ENCODE peak calls at places on chromosome 2, in eight cellular contexts. R, U, T, K, Q, J, B and X are unnamed samples.

GRCh38 chr2:235779444-235779896 is 285.6 kb downstream of the AGAP1 start:
- DNase-seq in R (peak), U (peak), T (no peak), K (peak), Q (peak), J (peak), B (peak), X (peak)

GRCh38 chr2:195322324-195322723 is 334.7 kb upstream of the SLC39A10 start:
- DNase-seq in R (peak), U (peak), T (no peak), K (no peak), Q (no peak), J (no peak), B (peak), X (peak)

GRCh38 chr2:7154666-7155065 is 237.5 kb downstream of the RNF144A start:
- DNase-seq in R (no peak), U (no peak), T (no peak), K (no peak), Q (no peak), J (no peak), B (no peak), X (peak)

GRCh38 chr2:77813614-77814013 is 291.4 kb upstream of the LRRTM4 start:
- DNase-seq in R (no peak), U (no peak), T (no peak), K (no peak), Q (no peak), J (no peak), B (no peak), X (no peak)

GRCh38 chr2:134245340-134245984 is 8.4 kb upstream of the MGAT5 start:
- DNase-seq in R (peak), U (peak), T (no peak), K (peak), Q (peak), J (peak), B (peak), X (peak)

GRCh38 chr2:223826995-223827394 is 10.4 kb downstream of the AP1S3 start:
- DNase-seq in R (no peak), U (no peak), T (no peak), K (no peak), Q (no peak), J (no peak), B (no peak), X (no peak)

GRCh38 chr2:122191331-122191730 is 435.9 kb downstream of the TSN start:
- DNase-seq in R (peak), U (no peak), T (no peak), K (no peak), Q (no peak), J (peak), B (no peak), X (peak)

GRCh38 chr2:177242136-177242987 is 22.2 kb downstream of the NFE2L2 start:
- DNase-seq in R (peak), U (peak), T (peak), K (no peak), Q (no peak), J (peak), B (peak), X (peak)

GRCh38 chr2:70258532-70258875 is 567 bp downstream of the PCYOX1 start:
- DNase-seq in R (peak), U (peak), T (no peak), K (peak), Q (no peak), J (peak), B (peak), X (peak)

GRCh38 chr2:226701052-226701451 is 98.6 kb downstream of the IRS1 start:
- DNase-seq in R (peak), U (peak), T (peak), K (no peak), Q (no peak), J (peak), B (peak), X (no peak)

GRCh38 chr2:130150181-130151144 is 5.6 kb upstream of the CCDC74B start:
- DNase-seq in R (no peak), U (no peak), T (no peak), K (no peak), Q (no peak), J (no peak), B (no peak), X (no peak)

GRCh38 chr2:37085731-37086147 is 1.4 kb downstream of the GPATCH11 start:
- DNase-seq in R (no peak), U (peak), T (peak), K (no peak), Q (no peak), J (peak), B (peak), X (no peak)

GRCh38 chr2:195563857-195564512 is 93.0 kb upstream of the SLC39A10 start:
- DNase-seq in R (no peak), U (peak), T (peak), K (no peak), Q (no peak), J (peak), B (peak), X (no peak)

GRCh38 chr2:33946198-33946597 is 347.1 kb upstream of the FAM98A start:
- DNase-seq in R (no peak), U (no peak), T (no peak), K (no peak), Q (no peak), J (no peak), B (no peak), X (no peak)

GRCh38 chr2:224331698-224332097 is 70.2 kb downstream of the FAM124B start:
- DNase-seq in R (no peak), U (no peak), T (no peak), K (no peak), Q (no peak), J (no peak), B (no peak), X (no peak)

GRCh38 chr2:221571108-221571390 is 1.1 kb downstream of the EPHA4 start:
- DNase-seq in R (no peak), U (peak), T (no peak), K (no peak), Q (no peak), J (peak), B (peak), X (peak)

GRCh38 chr2:28434600-28434989 is 41.9 kb downstream of the FOSL2 start:
- DNase-seq in R (no peak), U (no peak), T (no peak), K (no peak), Q (no peak), J (no peak), B (no peak), X (no peak)

GRCh38 chr2:104140361-104140760 is 713.6 kb upstream of the POU3F3 start:
- DNase-seq in R (no peak), U (no peak), T (no peak), K (no peak), Q (no peak), J (no peak), B (no peak), X (no peak)

GRCh38 chr2:149781263-149781808 is 193.8 kb upstream of the MMADHC start:
- DNase-seq in R (no peak), U (no peak), T (no peak), K (no peak), Q (no peak), J (no peak), B (no peak), X (peak)

GRCh38 chr2:3519255-3520190 is at the start of gene ADI1:
- DNase-seq in R (peak), U (peak), T (no peak), K (peak), Q (peak), J (peak), B (peak), X (peak)

GRCh38 chr2:198314559-198315153 is 510.3 kb downstream of the PLCL1 start:
- DNase-seq in R (peak), U (peak), T (peak), K (no peak), Q (no peak), J (peak), B (peak), X (peak)

GRCh38 chr2:138615257-138615656 is 113.7 kb downstream of the SPOPL start:
- DNase-seq in R (no peak), U (no peak), T (peak), K (no peak), Q (no peak), J (no peak), B (peak), X (peak)

GRCh38 chr2:232898592-232899541 is 28.8 kb downstream of the SNORC start:
- DNase-seq in R (no peak), U (peak), T (peak), K (peak), Q (no peak), J (peak), B (peak), X (no peak)

GRCh38 chr2:239319261-239319661 is 81.6 kb downstream of the HDAC4 start:
- DNase-seq in R (no peak), U (peak), T (no peak), K (peak), Q (no peak), J (no peak), B (peak), X (peak)

GRCh38 chr2:118239284-118239683 is 151.0 kb downstream of the INSIG2 start:
- DNase-seq in R (no peak), U (no peak), T (no peak), K (no peak), Q (no peak), J (no peak), B (no peak), X (no peak)

GRCh38 chr2:215833531-215834162 is 179.7 kb downstream of the MREG start:
- DNase-seq in R (no peak), U (peak), T (no peak), K (no peak), Q (no peak), J (peak), B (peak), X (peak)

GRCh38 chr2:233799087-233799665 is 21.0 kb downstream of the MROH2A start:
- DNase-seq in R (no peak), U (no peak), T (no peak), K (peak), Q (no peak), J (no peak), B (no peak), X (peak)

GRCh38 chr2:113164234-113164929 is 9.4 kb upstream of the PSD4 start:
- DNase-seq in R (no peak), U (no peak), T (no peak), K (no peak), Q (no peak), J (no peak), B (no peak), X (no peak)

GRCh38 chr2:127633556-127634065 is 12.3 kb upstream of the GPR17 start:
- DNase-seq in R (no peak), U (no peak), T (no peak), K (no peak), Q (no peak), J (no peak), B (no peak), X (no peak)

GRCh38 chr2:156331572-156332451 is 709 bp downstream of the NR4A2 start:
- DNase-seq in R (peak), U (peak), T (no peak), K (peak), Q (no peak), J (peak), B (peak), X (peak)

GRCh38 chr2:138827426-138828054 is 47.4 kb upstream of the NXPH2 start:
- DNase-seq in R (peak), U (peak), T (peak), K (no peak), Q (no peak), J (peak), B (peak), X (peak)

GRCh38 chr2:26346454-26347053 is at the start of gene ADGRF3:
- DNase-seq in R (peak), U (peak), T (no peak), K (peak), Q (peak), J (peak), B (peak), X (peak)

GRCh38 chr2:12008425-12009061 is 262.1 kb downstream of the LPIN1 start:
- DNase-seq in R (no peak), U (no peak), T (no peak), K (no peak), Q (no peak), J (peak), B (peak), X (no peak)

GRCh38 chr2:234993547-234993981 is 41.7 kb downstream of the SH3BP4 start:
- DNase-seq in R (no peak), U (no peak), T (no peak), K (no peak), Q (no peak), J (no peak), B (no peak), X (no peak)

GRCh38 chr2:192146069-192147006 is 48.4 kb downstream of the TMEFF2 start:
- DNase-seq in R (no peak), U (peak), T (no peak), K (no peak), Q (no peak), J (peak), B (peak), X (no peak)

GRCh38 chr2:218781691-218782528 is at the start of gene CYP27A1:
- DNase-seq in R (no peak), U (peak), T (no peak), K (peak), Q (peak), J (peak), B (peak), X (peak)

GRCh38 chr2:153557211-153557610 is 78.6 kb upstream of the RPRM start:
- DNase-seq in R (no peak), U (no peak), T (no peak), K (no peak), Q (no peak), J (no peak), B (no peak), X (no peak)